ENCODE peak calls at places on chromosomes 13 and 19, in four cellular contexts. One of them, this sample, is unnamed.
A peak's percentile ranks its signal among the peaks of the same experiment; 100 is the strongest.

GRCh38 chr19:16370671-16371391 is 46.2 kb downstream of the KLF2 start:
- ATAC-seq in activated naive CD8-positive, alpha-beta T cell treated with anti-CD3 and anti-CD28 coated beads, Interleukin-2, amount 10 ng/mL, durations not matched to agents 7 days and 5 days: no peak
- ATAC-seq in psoas muscle: no peak
- ATAC-seq in aorta: no peak
- ATAC-seq in this sample: no peak

GRCh38 chr19:6060600-6061391 is 49.5 kb downstream of the RFX2 start:
- ATAC-seq in aorta: no peak
- ATAC-seq in activated naive CD8-positive, alpha-beta T cell treated with anti-CD3 and anti-CD28 coated beads, Interleukin-2, amount 10 ng/mL, durations not matched to agents 7 days and 5 days: peak; percentile 48
- ATAC-seq in psoas muscle: no peak
- ATAC-seq in this sample: no peak

GRCh38 chr19:2249010-2249866 is at the start of gene AMH:
- ATAC-seq in aorta: no peak
- ATAC-seq in psoas muscle: no peak
- ATAC-seq in activated naive CD8-positive, alpha-beta T cell treated with anti-CD3 and anti-CD28 coated beads, Interleukin-2, amount 10 ng/mL, durations not matched to agents 7 days and 5 days: no peak
- ATAC-seq in this sample: no peak

GRCh38 chr13:32211788-32212187 is 103.4 kb downstream of the ZAR1L start:
- ATAC-seq in psoas muscle: peak; percentile 81
- ATAC-seq in aorta: peak; percentile 36
- ATAC-seq in activated naive CD8-positive, alpha-beta T cell treated with anti-CD3 and anti-CD28 coated beads, Interleukin-2, amount 10 ng/mL, durations not matched to agents 7 days and 5 days: no peak
- ATAC-seq in this sample: peak; percentile 67

GRCh38 chr13:50140153-50140552 is 124.9 kb downstream of the KCNRG start:
- ATAC-seq in activated naive CD8-positive, alpha-beta T cell treated with anti-CD3 and anti-CD28 coated beads, Interleukin-2, amount 10 ng/mL, durations not matched to agents 7 days and 5 days: no peak
- ATAC-seq in aorta: no peak
- ATAC-seq in psoas muscle: no peak
- ATAC-seq in this sample: no peak

GRCh38 chr13:97280478-97280877 is 58.3 kb downstream of the MBNL2 start:
- ATAC-seq in activated naive CD8-positive, alpha-beta T cell treated with anti-CD3 and anti-CD28 coated beads, Interleukin-2, amount 10 ng/mL, durations not matched to agents 7 days and 5 days: no peak
- ATAC-seq in psoas muscle: no peak
- ATAC-seq in aorta: no peak
- ATAC-seq in this sample: no peak

GRCh38 chr19:46985532-46986415 is 33.9 kb upstream of the NPAS1 start:
- ATAC-seq in activated naive CD8-positive, alpha-beta T cell treated with anti-CD3 and anti-CD28 coated beads, Interleukin-2, amount 10 ng/mL, durations not matched to agents 7 days and 5 days: no peak
- ATAC-seq in aorta: no peak
- ATAC-seq in psoas muscle: no peak
- ATAC-seq in this sample: no peak

GRCh38 chr19:8663920-8664670 is 33.7 kb downstream of the NFILZ start:
- ATAC-seq in aorta: no peak
- ATAC-seq in psoas muscle: no peak
- ATAC-seq in activated naive CD8-positive, alpha-beta T cell treated with anti-CD3 and anti-CD28 coated beads, Interleukin-2, amount 10 ng/mL, durations not matched to agents 7 days and 5 days: peak; percentile 46
- ATAC-seq in this sample: no peak

GRCh38 chr19:1151037-1151716 is 22.9 kb downstream of the SBNO2 start:
- ATAC-seq in aorta: no peak
- ATAC-seq in activated naive CD8-positive, alpha-beta T cell treated with anti-CD3 and anti-CD28 coated beads, Interleukin-2, amount 10 ng/mL, durations not matched to agents 7 days and 5 days: no peak
- ATAC-seq in psoas muscle: no peak
- ATAC-seq in this sample: no peak

GRCh38 chr13:111551421-111551820 is 231.0 kb downstream of the TEX29 start:
- ATAC-seq in aorta: no peak
- ATAC-seq in activated naive CD8-positive, alpha-beta T cell treated with anti-CD3 and anti-CD28 coated beads, Interleukin-2, amount 10 ng/mL, durations not matched to agents 7 days and 5 days: no peak
- ATAC-seq in psoas muscle: no peak
- ATAC-seq in this sample: no peak

GRCh38 chr13:23956106-23956505 is 58.8 kb upstream of the C1QTNF9B start:
- ATAC-seq in aorta: no peak
- ATAC-seq in psoas muscle: no peak
- ATAC-seq in activated naive CD8-positive, alpha-beta T cell treated with anti-CD3 and anti-CD28 coated beads, Interleukin-2, amount 10 ng/mL, durations not matched to agents 7 days and 5 days: no peak
- ATAC-seq in this sample: no peak

GRCh38 chr19:6483235-6483634 is 1.6 kb upstream of the DENND1C start:
- ATAC-seq in activated naive CD8-positive, alpha-beta T cell treated with anti-CD3 and anti-CD28 coated beads, Interleukin-2, amount 10 ng/mL, durations not matched to agents 7 days and 5 days: no peak
- ATAC-seq in psoas muscle: no peak
- ATAC-seq in aorta: no peak
- ATAC-seq in this sample: no peak

GRCh38 chr13:64529874-64530485 is 2700.2 kb downstream of the PCDH9 start:
- ATAC-seq in activated naive CD8-positive, alpha-beta T cell treated with anti-CD3 and anti-CD28 coated beads, Interleukin-2, amount 10 ng/mL, durations not matched to agents 7 days and 5 days: no peak
- ATAC-seq in psoas muscle: no peak
- ATAC-seq in aorta: no peak
- ATAC-seq in this sample: no peak

GRCh38 chr19:41515054-41515652 is 60.8 kb upstream of the CEACAM21 start:
- ATAC-seq in aorta: no peak
- ATAC-seq in activated naive CD8-positive, alpha-beta T cell treated with anti-CD3 and anti-CD28 coated beads, Interleukin-2, amount 10 ng/mL, durations not matched to agents 7 days and 5 days: no peak
- ATAC-seq in psoas muscle: no peak
- ATAC-seq in this sample: no peak

GRCh38 chr19:51293571-51294210 is 17.8 kb upstream of the IGLON5 start:
- ATAC-seq in psoas muscle: no peak
- ATAC-seq in activated naive CD8-positive, alpha-beta T cell treated with anti-CD3 and anti-CD28 coated beads, Interleukin-2, amount 10 ng/mL, durations not matched to agents 7 days and 5 days: no peak
- ATAC-seq in aorta: no peak
- ATAC-seq in this sample: no peak

GRCh38 chr19:47756627-47756929 is 11.2 kb downstream of the NOP53 start:
- ATAC-seq in psoas muscle: no peak
- ATAC-seq in activated naive CD8-positive, alpha-beta T cell treated with anti-CD3 and anti-CD28 coated beads, Interleukin-2, amount 10 ng/mL, durations not matched to agents 7 days and 5 days: no peak
- ATAC-seq in aorta: no peak
- ATAC-seq in this sample: no peak

GRCh38 chr13:31240921-31241320 is 41.1 kb downstream of the B3GLCT start:
- ATAC-seq in aorta: no peak
- ATAC-seq in psoas muscle: no peak
- ATAC-seq in activated naive CD8-positive, alpha-beta T cell treated with anti-CD3 and anti-CD28 coated beads, Interleukin-2, amount 10 ng/mL, durations not matched to agents 7 days and 5 days: no peak
- ATAC-seq in this sample: peak; percentile 31

GRCh38 chr13:64928704-64929499 is 2301.2 kb downstream of the PCDH9 start:
- ATAC-seq in aorta: no peak
- ATAC-seq in activated naive CD8-positive, alpha-beta T cell treated with anti-CD3 and anti-CD28 coated beads, Interleukin-2, amount 10 ng/mL, durations not matched to agents 7 days and 5 days: no peak
- ATAC-seq in psoas muscle: no peak
- ATAC-seq in this sample: no peak

GRCh38 chr13:36746051-36746450 is 72.2 kb downstream of the SERTM1 start:
- ATAC-seq in aorta: no peak
- ATAC-seq in activated naive CD8-positive, alpha-beta T cell treated with anti-CD3 and anti-CD28 coated beads, Interleukin-2, amount 10 ng/mL, durations not matched to agents 7 days and 5 days: no peak
- ATAC-seq in psoas muscle: no peak
- ATAC-seq in this sample: no peak

GRCh38 chr19:33158365-33158764 is 26.5 kb downstream of the WDR88 start:
- ATAC-seq in psoas muscle: no peak
- ATAC-seq in aorta: no peak
- ATAC-seq in activated naive CD8-positive, alpha-beta T cell treated with anti-CD3 and anti-CD28 coated beads, Interleukin-2, amount 10 ng/mL, durations not matched to agents 7 days and 5 days: no peak
- ATAC-seq in this sample: no peak

GRCh38 chr13:21203132-21203531 is 26.7 kb downstream of the MRPL57 start:
- ATAC-seq in activated naive CD8-positive, alpha-beta T cell treated with anti-CD3 and anti-CD28 coated beads, Interleukin-2, amount 10 ng/mL, durations not matched to agents 7 days and 5 days: no peak
- ATAC-seq in aorta: no peak
- ATAC-seq in psoas muscle: no peak
- ATAC-seq in this sample: no peak

GRCh38 chr13:30044932-30045331 is 194.5 kb upstream of the UBL3 start:
- ATAC-seq in activated naive CD8-positive, alpha-beta T cell treated with anti-CD3 and anti-CD28 coated beads, Interleukin-2, amount 10 ng/mL, durations not matched to agents 7 days and 5 days: no peak
- ATAC-seq in psoas muscle: no peak
- ATAC-seq in aorta: no peak
- ATAC-seq in this sample: no peak

GRCh38 chr13:26185720-26186119 is 36.4 kb downstream of the RNF6 start:
- ATAC-seq in activated naive CD8-positive, alpha-beta T cell treated with anti-CD3 and anti-CD28 coated beads, Interleukin-2, amount 10 ng/mL, durations not matched to agents 7 days and 5 days: no peak
- ATAC-seq in aorta: peak; percentile 12
- ATAC-seq in psoas muscle: no peak
- ATAC-seq in this sample: peak; percentile 5

GRCh38 chr19:55677572-55678028 is 2.6 kb downstream of the EPN1 start:
- ATAC-seq in aorta: no peak
- ATAC-seq in activated naive CD8-positive, alpha-beta T cell treated with anti-CD3 and anti-CD28 coated beads, Interleukin-2, amount 10 ng/mL, durations not matched to agents 7 days and 5 days: no peak
- ATAC-seq in psoas muscle: no peak
- ATAC-seq in this sample: no peak

GRCh38 chr13:74243637-74244526 is 109.7 kb upstream of the KLF12 start:
- ATAC-seq in psoas muscle: no peak
- ATAC-seq in aorta: no peak
- ATAC-seq in activated naive CD8-positive, alpha-beta T cell treated with anti-CD3 and anti-CD28 coated beads, Interleukin-2, amount 10 ng/mL, durations not matched to agents 7 days and 5 days: peak; percentile 78
- ATAC-seq in this sample: no peak

GRCh38 chr19:17052439-17052838 is 22.8 kb downstream of the HAUS8 start:
- ATAC-seq in aorta: peak; percentile 66
- ATAC-seq in activated naive CD8-positive, alpha-beta T cell treated with anti-CD3 and anti-CD28 coated beads, Interleukin-2, amount 10 ng/mL, durations not matched to agents 7 days and 5 days: peak; percentile 39
- ATAC-seq in psoas muscle: no peak
- ATAC-seq in this sample: no peak

GRCh38 chr19:16136185-16137067 is 7.1 kb upstream of the HSH2D start:
- ATAC-seq in activated naive CD8-positive, alpha-beta T cell treated with anti-CD3 and anti-CD28 coated beads, Interleukin-2, amount 10 ng/mL, durations not matched to agents 7 days and 5 days: no peak
- ATAC-seq in aorta: no peak
- ATAC-seq in psoas muscle: no peak
- ATAC-seq in this sample: no peak

GRCh38 chr19:31625056-31625455 is 275.8 kb upstream of the TSHZ3 start:
- ATAC-seq in psoas muscle: no peak
- ATAC-seq in aorta: no peak
- ATAC-seq in activated naive CD8-positive, alpha-beta T cell treated with anti-CD3 and anti-CD28 coated beads, Interleukin-2, amount 10 ng/mL, durations not matched to agents 7 days and 5 days: no peak
- ATAC-seq in this sample: no peak

GRCh38 chr19:38173324-38174041 is 50.5 kb downstream of the DPF1 start:
- ATAC-seq in aorta: peak; percentile 89
- ATAC-seq in psoas muscle: peak; percentile 96
- ATAC-seq in activated naive CD8-positive, alpha-beta T cell treated with anti-CD3 and anti-CD28 coated beads, Interleukin-2, amount 10 ng/mL, durations not matched to agents 7 days and 5 days: no peak
- ATAC-seq in this sample: peak; percentile 61

GRCh38 chr13:32737111-32737571 is 150.9 kb downstream of the PDS5B start:
- ATAC-seq in psoas muscle: no peak
- ATAC-seq in activated naive CD8-positive, alpha-beta T cell treated with anti-CD3 and anti-CD28 coated beads, Interleukin-2, amount 10 ng/mL, durations not matched to agents 7 days and 5 days: peak; percentile 83
- ATAC-seq in aorta: peak; percentile 62
- ATAC-seq in this sample: no peak

GRCh38 chr13:66362485-66362884 is 867.7 kb downstream of the PCDH9 start:
- ATAC-seq in psoas muscle: no peak
- ATAC-seq in aorta: no peak
- ATAC-seq in activated naive CD8-positive, alpha-beta T cell treated with anti-CD3 and anti-CD28 coated beads, Interleukin-2, amount 10 ng/mL, durations not matched to agents 7 days and 5 days: no peak
- ATAC-seq in this sample: no peak

GRCh38 chr13:99442273-99442895 is 58.9 kb upstream of the TM9SF2 start:
- ATAC-seq in activated naive CD8-positive, alpha-beta T cell treated with anti-CD3 and anti-CD28 coated beads, Interleukin-2, amount 10 ng/mL, durations not matched to agents 7 days and 5 days: no peak
- ATAC-seq in aorta: peak; percentile 84
- ATAC-seq in psoas muscle: no peak
- ATAC-seq in this sample: no peak

GRCh38 chr13:47211106-47211505 is 314.3 kb upstream of the HTR2A start:
- ATAC-seq in psoas muscle: no peak
- ATAC-seq in activated naive CD8-positive, alpha-beta T cell treated with anti-CD3 and anti-CD28 coated beads, Interleukin-2, amount 10 ng/mL, durations not matched to agents 7 days and 5 days: no peak
- ATAC-seq in aorta: no peak
- ATAC-seq in this sample: no peak

GRCh38 chr19:16760990-16761389 is 41.3 kb downstream of the NWD1 start:
- ATAC-seq in activated naive CD8-positive, alpha-beta T cell treated with anti-CD3 and anti-CD28 coated beads, Interleukin-2, amount 10 ng/mL, durations not matched to agents 7 days and 5 days: no peak
- ATAC-seq in aorta: no peak
- ATAC-seq in psoas muscle: no peak
- ATAC-seq in this sample: no peak

This sample was measured in gastroesophageal sphincter.